ENCODE peak calls at places on chromosomes 7 and 10, in six cellular contexts. One of them, this sample, is unnamed. For H3K4me1, the result is how much of the 10 kb centered on the place peaks cover.

GRCh38 chr7:24911213-24911603 is 68.8 kb downstream of the OSBPL3 start:
- DNase-seq in uterus: no peak
- DNase-seq in tibial nerve: no peak
- DNase-seq in cardiac muscle cell: no peak
- DNase-seq in fibroblast of lung: peak
- DNase-seq in spleen: no peak
- DNase-seq in this sample: no peak

GRCh38 chr7:47587976-47588375 is 6.1 kb upstream of the TNS3 start:
- DNase-seq in uterus: no peak
- DNase-seq in tibial nerve: no peak
- DNase-seq in cardiac muscle cell: no peak
- DNase-seq in fibroblast of lung: no peak
- DNase-seq in spleen: no peak
- DNase-seq in this sample: no peak

GRCh38 chr10:89213191-89213808 is 6.2 kb upstream of the CH25H start:
- DNase-seq in uterus: no peak
- DNase-seq in tibial nerve: no peak
- DNase-seq in cardiac muscle cell: peak
- DNase-seq in fibroblast of lung: peak
- DNase-seq in spleen: no peak
- DNase-seq in this sample: no peak

GRCh38 chr10:97764519-97764931 is 7.3 kb downstream of the SFRP5 start:
- DNase-seq in uterus: no peak
- DNase-seq in tibial nerve: no peak
- DNase-seq in cardiac muscle cell: no peak
- DNase-seq in fibroblast of lung: no peak
- DNase-seq in spleen: no peak
- DNase-seq in this sample: no peak

GRCh38 chr10:121313119-121313858 is 285.0 kb downstream of the FGFR2 start:
- DNase-seq in uterus: no peak
- DNase-seq in tibial nerve: no peak
- DNase-seq in cardiac muscle cell: no peak
- DNase-seq in fibroblast of lung: no peak
- DNase-seq in spleen: no peak
- DNase-seq in this sample: no peak

GRCh38 chr7:113657603-113658002 is 261.2 kb downstream of the PPP1R3A start:
- DNase-seq in uterus: no peak
- DNase-seq in tibial nerve: no peak
- DNase-seq in cardiac muscle cell: no peak
- DNase-seq in fibroblast of lung: no peak
- DNase-seq in spleen: no peak
- DNase-seq in this sample: no peak

GRCh38 chr10:72425133-72425532 is 70.4 kb upstream of the DNAJB12 start:
- DNase-seq in uterus: no peak
- DNase-seq in tibial nerve: no peak
- DNase-seq in cardiac muscle cell: peak
- DNase-seq in fibroblast of lung: peak
- DNase-seq in spleen: no peak
- DNase-seq in this sample: no peak

GRCh38 chr7:140059288-140060242 is 3.2 kb downstream of the PARP12 start:
- DNase-seq in uterus: peak
- DNase-seq in tibial nerve: no peak
- DNase-seq in cardiac muscle cell: no peak
- DNase-seq in fibroblast of lung: peak
- DNase-seq in spleen: no peak
- DNase-seq in this sample: no peak

GRCh38 chr10:112022196-112022595 is 161.4 kb downstream of the GPAM start:
- DNase-seq in uterus: no peak
- DNase-seq in tibial nerve: no peak
- DNase-seq in cardiac muscle cell: no peak
- DNase-seq in fibroblast of lung: no peak
- DNase-seq in spleen: no peak
- DNase-seq in this sample: no peak
- TF ChIP-seq CTCF in uterus: no peak
- TF ChIP-seq CTCF in tibial nerve: no peak
- TF ChIP-seq CTCF in cardiac muscle cell: no peak
- TF ChIP-seq CTCF in fibroblast of lung: no peak
- TF ChIP-seq CTCF in spleen: no peak
- TF ChIP-seq CTCF in this sample: no peak

GRCh38 chr7:99559276-99559915 is 954 bp downstream of the ZNF655 start:
- DNase-seq in uterus: no peak
- DNase-seq in tibial nerve: no peak
- DNase-seq in cardiac muscle cell: no peak
- DNase-seq in fibroblast of lung: peak
- DNase-seq in spleen: no peak
- DNase-seq in this sample: no peak

GRCh38 chr7:99561735-99562051 is 3.3 kb downstream of the ZNF655 start:
- DNase-seq in uterus: no peak
- DNase-seq in tibial nerve: no peak
- DNase-seq in cardiac muscle cell: no peak
- DNase-seq in fibroblast of lung: no peak
- DNase-seq in spleen: no peak
- DNase-seq in this sample: no peak

GRCh38 chr7:99562832-99563231 is 4.4 kb downstream of the ZNF655 start:
- DNase-seq in uterus: no peak
- DNase-seq in tibial nerve: no peak
- DNase-seq in cardiac muscle cell: no peak
- DNase-seq in fibroblast of lung: peak
- DNase-seq in spleen: no peak
- DNase-seq in this sample: peak

GRCh38 chr7:99562114-99562784 is 3.8 kb downstream of the ZNF655 start:
- DNase-seq in uterus: no peak
- DNase-seq in tibial nerve: no peak
- DNase-seq in cardiac muscle cell: no peak
- DNase-seq in fibroblast of lung: no peak
- DNase-seq in spleen: no peak
- DNase-seq in this sample: no peak

GRCh38 chr7:99560834-99561734 is 2.6 kb downstream of the ZNF655 start:
- DNase-seq in uterus: no peak
- DNase-seq in tibial nerve: no peak
- DNase-seq in cardiac muscle cell: no peak
- DNase-seq in fibroblast of lung: no peak
- DNase-seq in spleen: no peak
- DNase-seq in this sample: no peak
- H3K27ac ChIP-seq in uterus: no peak
- H3K27ac ChIP-seq in tibial nerve: no peak
- H3K27ac ChIP-seq in cardiac muscle cell: no peak
- H3K27ac ChIP-seq in fibroblast of lung: peak
- H3K27ac ChIP-seq in spleen: no peak
- H3K27ac ChIP-seq in this sample: peak

GRCh38 chr10:35390441-35390840 is 54.1 kb downstream of the CCNY start:
- DNase-seq in uterus: no peak
- DNase-seq in tibial nerve: no peak
- DNase-seq in cardiac muscle cell: no peak
- DNase-seq in fibroblast of lung: no peak
- DNase-seq in spleen: no peak
- DNase-seq in this sample: no peak
- H3K4me1 ChIP-seq in uterus: under half
- H3K4me1 ChIP-seq in tibial nerve: half or more
- H3K4me1 ChIP-seq in cardiac muscle cell: under half
- H3K4me1 ChIP-seq in fibroblast of lung: under half
- H3K4me1 ChIP-seq in spleen: under half
- H3K4me1 ChIP-seq in this sample: half or more

DNA sequence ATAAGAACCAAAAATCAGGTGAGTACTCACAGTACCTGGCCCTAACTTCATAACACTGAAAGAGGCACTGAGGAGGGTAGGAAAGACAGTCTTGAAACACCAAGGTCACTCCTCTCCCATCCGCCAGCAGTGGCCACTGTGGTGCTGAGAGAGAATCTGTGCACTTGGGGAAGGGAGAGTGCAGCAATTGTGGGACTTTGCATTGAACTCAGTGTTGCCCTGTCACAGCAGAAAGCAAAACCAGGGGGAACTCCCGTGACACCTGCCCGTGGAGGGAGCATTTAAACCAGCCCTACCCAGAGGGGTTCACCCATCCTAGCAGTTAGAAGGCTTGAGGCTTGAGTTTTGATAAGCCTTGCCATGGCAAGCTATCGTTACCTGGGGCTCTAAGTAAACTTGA is 35.2 kb upstream of the MAP3K8 start:
- DNase-seq in uterus: no peak
- DNase-seq in tibial nerve: no peak
- DNase-seq in cardiac muscle cell: no peak
- DNase-seq in fibroblast of lung: no peak
- DNase-seq in spleen: no peak
- DNase-seq in this sample: no peak
- TF ChIP-seq CTCF in uterus: no peak
- TF ChIP-seq CTCF in tibial nerve: no peak
- TF ChIP-seq CTCF in cardiac muscle cell: no peak
- TF ChIP-seq CTCF in fibroblast of lung: no peak
- TF ChIP-seq CTCF in spleen: no peak
- TF ChIP-seq CTCF in this sample: no peak

DNA sequence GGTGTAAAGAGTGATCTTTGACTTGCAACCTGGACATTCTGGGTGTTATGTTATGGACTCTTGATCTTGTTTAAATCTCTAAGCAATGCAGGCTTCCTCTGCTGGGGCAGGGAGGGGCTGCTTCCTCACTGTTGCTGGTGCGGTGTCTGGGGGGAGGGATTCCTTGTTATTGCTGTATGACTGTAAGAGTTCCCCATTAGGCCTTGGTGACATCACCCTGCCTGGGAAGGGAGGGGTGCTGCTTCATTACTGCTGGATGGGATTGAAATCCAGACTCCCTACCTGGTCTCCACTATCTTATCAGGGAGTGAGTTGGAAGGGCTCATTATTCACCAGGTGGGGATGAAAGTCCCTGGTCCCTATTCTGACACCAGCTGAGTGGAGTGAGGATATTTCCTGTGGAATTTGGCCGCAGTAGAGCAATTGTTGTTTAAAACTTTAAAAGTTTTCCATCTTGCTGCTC is 8.8 kb downstream of the OGDH start:
- DNase-seq in uterus: no peak
- DNase-seq in tibial nerve: no peak
- DNase-seq in cardiac muscle cell: no peak
- DNase-seq in fibroblast of lung: peak
- DNase-seq in spleen: peak
- DNase-seq in this sample: no peak
- H3K27ac ChIP-seq in uterus: peak
- H3K27ac ChIP-seq in tibial nerve: no peak
- H3K27ac ChIP-seq in cardiac muscle cell: peak
- H3K27ac ChIP-seq in fibroblast of lung: no peak
- H3K27ac ChIP-seq in spleen: peak
- H3K27ac ChIP-seq in this sample: peak

GRCh38 chr10:79115302-79115701 is 46.5 kb downstream of the ZMIZ1 start:
- DNase-seq in uterus: no peak
- DNase-seq in tibial nerve: no peak
- DNase-seq in cardiac muscle cell: no peak
- DNase-seq in fibroblast of lung: no peak
- DNase-seq in spleen: no peak
- DNase-seq in this sample: no peak
- H3K4me1 ChIP-seq in uterus: under half
- H3K4me1 ChIP-seq in tibial nerve: half or more
- H3K4me1 ChIP-seq in cardiac muscle cell: half or more
- H3K4me1 ChIP-seq in fibroblast of lung: under half
- H3K4me1 ChIP-seq in spleen: half or more
- H3K4me1 ChIP-seq in this sample: half or more

This sample was measured in gastrocnemius medialis.